ENCODE peak calls at places on chromosomes 4 and X, in seven cellular contexts. One of them, this sample, is unnamed.

GRCh38 chr4:3783691-3784306 is 17.6 kb downstream of the ADRA2C start:
- DNase-seq in non-pigmented ciliary epithelial cell: no peak
- DNase-seq in neuronal stem cell: no peak
- DNase-seq in Right ventricle myocardium superior: no peak
- DNase-seq in NCI-H446: no peak
- DNase-seq in Right ventricle myocardium inferior: peak
- DNase-seq in AG10803: no peak
- DNase-seq in this sample: peak

GRCh38 chr4:47705326-47705981 is 132.4 kb downstream of the CORIN start:
- DNase-seq in non-pigmented ciliary epithelial cell: no peak
- DNase-seq in neuronal stem cell: no peak
- DNase-seq in Right ventricle myocardium superior: no peak
- DNase-seq in NCI-H446: no peak
- DNase-seq in Right ventricle myocardium inferior: no peak
- DNase-seq in AG10803: peak
- DNase-seq in this sample: no peak

GRCh38 chr4:176034498-176034897 is 31.1 kb upstream of the WDR17 start:
- DNase-seq in non-pigmented ciliary epithelial cell: peak
- DNase-seq in neuronal stem cell: peak
- DNase-seq in Right ventricle myocardium superior: no peak
- DNase-seq in NCI-H446: peak
- DNase-seq in Right ventricle myocardium inferior: no peak
- DNase-seq in AG10803: peak
- DNase-seq in this sample: no peak

GRCh38 chr4:150181536-150181935 is 103.3 kb downstream of the DCLK2 start:
- DNase-seq in non-pigmented ciliary epithelial cell: no peak
- DNase-seq in neuronal stem cell: no peak
- DNase-seq in Right ventricle myocardium superior: no peak
- DNase-seq in NCI-H446: no peak
- DNase-seq in Right ventricle myocardium inferior: no peak
- DNase-seq in AG10803: peak
- DNase-seq in this sample: no peak

GRCh38 chrX:100946521-100946920 is 17.8 kb upstream of the XKRX start:
- DNase-seq in non-pigmented ciliary epithelial cell: no peak
- DNase-seq in neuronal stem cell: no peak
- DNase-seq in Right ventricle myocardium superior: no peak
- DNase-seq in NCI-H446: no peak
- DNase-seq in Right ventricle myocardium inferior: no peak
- DNase-seq in AG10803: peak
- DNase-seq in this sample: no peak

GRCh38 chrX:1262369-1262768 is 6.2 kb upstream of the CSF2RA start:
- DNase-seq in non-pigmented ciliary epithelial cell: no peak
- DNase-seq in neuronal stem cell: no peak
- DNase-seq in Right ventricle myocardium superior: peak
- DNase-seq in NCI-H446: no peak
- DNase-seq in Right ventricle myocardium inferior: peak
- DNase-seq in AG10803: no peak
- DNase-seq in this sample: no peak

GRCh38 chrX:38578152-38578551 is 16.8 kb downstream of the TSPAN7 start:
- DNase-seq in non-pigmented ciliary epithelial cell: no peak
- DNase-seq in neuronal stem cell: no peak
- DNase-seq in Right ventricle myocardium superior: no peak
- DNase-seq in NCI-H446: no peak
- DNase-seq in Right ventricle myocardium inferior: no peak
- DNase-seq in AG10803: no peak
- DNase-seq in this sample: no peak

GRCh38 chr4:113560579-113560978 is 201.0 kb downstream of the CAMK2D start:
- DNase-seq in non-pigmented ciliary epithelial cell: no peak
- DNase-seq in neuronal stem cell: no peak
- DNase-seq in Right ventricle myocardium superior: no peak
- DNase-seq in NCI-H446: no peak
- DNase-seq in Right ventricle myocardium inferior: no peak
- DNase-seq in AG10803: peak
- DNase-seq in this sample: no peak

GRCh38 chrX:76428243-76429130 is 977 bp downstream of the MAGEE1 start:
- DNase-seq in non-pigmented ciliary epithelial cell: no peak
- DNase-seq in neuronal stem cell: no peak
- DNase-seq in Right ventricle myocardium superior: peak
- DNase-seq in NCI-H446: no peak
- DNase-seq in Right ventricle myocardium inferior: peak
- DNase-seq in AG10803: no peak
- DNase-seq in this sample: peak

GRCh38 chr4:112213850-112214249 is 17.7 kb upstream of the AP1AR start:
- DNase-seq in non-pigmented ciliary epithelial cell: peak
- DNase-seq in neuronal stem cell: no peak
- DNase-seq in Right ventricle myocardium superior: no peak
- DNase-seq in NCI-H446: no peak
- DNase-seq in Right ventricle myocardium inferior: no peak
- DNase-seq in AG10803: peak
- DNase-seq in this sample: no peak

GRCh38 chrX:64205735-64206491 is 405 bp upstream of the AMER1 start:
- DNase-seq in non-pigmented ciliary epithelial cell: peak
- DNase-seq in neuronal stem cell: peak
- DNase-seq in Right ventricle myocardium superior: peak
- DNase-seq in NCI-H446: peak
- DNase-seq in Right ventricle myocardium inferior: peak
- DNase-seq in AG10803: peak
- DNase-seq in this sample: peak

GRCh38 chr4:101256222-101256621 is 91.1 kb downstream of the PPP3CA start:
- DNase-seq in non-pigmented ciliary epithelial cell: no peak
- DNase-seq in neuronal stem cell: no peak
- DNase-seq in Right ventricle myocardium superior: no peak
- DNase-seq in NCI-H446: no peak
- DNase-seq in Right ventricle myocardium inferior: no peak
- DNase-seq in AG10803: no peak
- DNase-seq in this sample: no peak

GRCh38 chr4:102429553-102429952 is 71.6 kb upstream of the NFKB1 start:
- DNase-seq in non-pigmented ciliary epithelial cell: no peak
- DNase-seq in neuronal stem cell: no peak
- DNase-seq in Right ventricle myocardium superior: no peak
- DNase-seq in NCI-H446: no peak
- DNase-seq in Right ventricle myocardium inferior: no peak
- DNase-seq in AG10803: peak
- DNase-seq in this sample: no peak

GRCh38 chrX:43679778-43680177 is 23.7 kb downstream of the MAOA start:
- DNase-seq in non-pigmented ciliary epithelial cell: no peak
- DNase-seq in neuronal stem cell: no peak
- DNase-seq in Right ventricle myocardium superior: no peak
- DNase-seq in NCI-H446: peak
- DNase-seq in Right ventricle myocardium inferior: no peak
- DNase-seq in AG10803: no peak
- DNase-seq in this sample: no peak

GRCh38 chr4:52869196-52869595 is 7.1 kb downstream of the RASL11B start:
- DNase-seq in non-pigmented ciliary epithelial cell: no peak
- DNase-seq in neuronal stem cell: no peak
- DNase-seq in Right ventricle myocardium superior: peak
- DNase-seq in NCI-H446: peak
- DNase-seq in Right ventricle myocardium inferior: peak
- DNase-seq in AG10803: peak
- DNase-seq in this sample: no peak

GRCh38 chr4:37073226-37073840 is 171.2 kb upstream of the NWD2 start:
- DNase-seq in non-pigmented ciliary epithelial cell: no peak
- DNase-seq in neuronal stem cell: no peak
- DNase-seq in Right ventricle myocardium superior: no peak
- DNase-seq in NCI-H446: no peak
- DNase-seq in Right ventricle myocardium inferior: no peak
- DNase-seq in AG10803: no peak
- DNase-seq in this sample: no peak

GRCh38 chrX:6371353-6371752 is 142.7 kb upstream of the NLGN4X start:
- DNase-seq in non-pigmented ciliary epithelial cell: no peak
- DNase-seq in neuronal stem cell: no peak
- DNase-seq in Right ventricle myocardium superior: no peak
- DNase-seq in NCI-H446: no peak
- DNase-seq in Right ventricle myocardium inferior: no peak
- DNase-seq in AG10803: no peak
- DNase-seq in this sample: no peak

GRCh38 chr4:924107-925096 is 7.7 kb downstream of the GAK start:
- DNase-seq in non-pigmented ciliary epithelial cell: no peak
- DNase-seq in neuronal stem cell: no peak
- DNase-seq in Right ventricle myocardium superior: peak
- DNase-seq in NCI-H446: no peak
- DNase-seq in Right ventricle myocardium inferior: no peak
- DNase-seq in AG10803: peak
- DNase-seq in this sample: no peak

GRCh38 chr4:102787096-102787867 is 26.5 kb upstream of the MANBA start:
- DNase-seq in non-pigmented ciliary epithelial cell: peak
- DNase-seq in neuronal stem cell: no peak
- DNase-seq in Right ventricle myocardium superior: no peak
- DNase-seq in NCI-H446: no peak
- DNase-seq in Right ventricle myocardium inferior: no peak
- DNase-seq in AG10803: peak
- DNase-seq in this sample: no peak

GRCh38 chr4:167826281-167826680 is 266.1 kb upstream of the ANXA10 start:
- DNase-seq in non-pigmented ciliary epithelial cell: no peak
- DNase-seq in neuronal stem cell: no peak
- DNase-seq in Right ventricle myocardium superior: no peak
- DNase-seq in NCI-H446: no peak
- DNase-seq in Right ventricle myocardium inferior: no peak
- DNase-seq in AG10803: no peak
- DNase-seq in this sample: no peak

GRCh38 chrX:147827070-147827469 is 84.6 kb upstream of the FMR1 start:
- DNase-seq in non-pigmented ciliary epithelial cell: no peak
- DNase-seq in neuronal stem cell: no peak
- DNase-seq in Right ventricle myocardium superior: no peak
- DNase-seq in NCI-H446: no peak
- DNase-seq in Right ventricle myocardium inferior: no peak
- DNase-seq in AG10803: no peak
- DNase-seq in this sample: no peak

GRCh38 chr4:187103351-187103750 is 379.7 kb upstream of the FAT1 start:
- DNase-seq in non-pigmented ciliary epithelial cell: no peak
- DNase-seq in neuronal stem cell: no peak
- DNase-seq in Right ventricle myocardium superior: no peak
- DNase-seq in NCI-H446: no peak
- DNase-seq in Right ventricle myocardium inferior: no peak
- DNase-seq in AG10803: no peak
- DNase-seq in this sample: no peak

GRCh38 chrX:17542123-17542522 is 167.1 kb downstream of the NHS start:
- DNase-seq in non-pigmented ciliary epithelial cell: no peak
- DNase-seq in neuronal stem cell: no peak
- DNase-seq in Right ventricle myocardium superior: no peak
- DNase-seq in NCI-H446: no peak
- DNase-seq in Right ventricle myocardium inferior: no peak
- DNase-seq in AG10803: no peak
- DNase-seq in this sample: no peak